ENCODE peak calls at places on chromosomes 6 and 20, in seven cellular contexts. T is mucosa of descending colon, W is heart right ventricle, H is endothelial cell of umbilical vein, R is BE2C, L is adrenal gland, F is heart left ventricle. X is an unnamed sample.

GRCh38 chr6:111361648-111362047 is 121.4 kb downstream of the REV3L start:
- DNase-seq in H (peak; percentile 46), F (no peak), L (peak; percentile 63), R (peak; percentile 58), T (peak; percentile 37), W (peak; percentile 38), X (peak; percentile 79)

GRCh38 chr20:41340327-41341055 is at the start of gene LPIN3:
- DNase-seq in H (peak; percentile 47), T (peak; percentile 96), R (peak; percentile 91), F (peak; percentile 91), W (peak; percentile 89), L (peak; percentile 91), X (peak; percentile 93)

GRCh38 chr6:140857734-140858380 is 1274.9 kb upstream of the GJE1 start:
- DNase-seq in F (no peak), R (no peak), L (no peak), T (no peak), H (peak; percentile 89), W (no peak), X (peak; percentile 77)

GRCh38 chr6:144248470-144249301 is 36.4 kb upstream of the UTRN start:
- DNase-seq in T (no peak), H (no peak), F (no peak), R (no peak), L (no peak), W (no peak), X (peak; percentile 92)

GRCh38 chr20:46978871-46979536 is 84.4 kb downstream of the EYA2 start:
- DNase-seq in F (no peak), H (no peak), W (no peak), R (no peak), T (no peak), L (no peak), X (no peak)

GRCh38 chr6:90411292-90411781 is 114.7 kb upstream of the BACH2 start:
- DNase-seq in R (no peak), L (no peak), T (no peak), H (no peak), F (no peak), W (no peak), X (no peak)

GRCh38 chr6:12356983-12357972 is 67.1 kb downstream of the EDN1 start:
- DNase-seq in L (no peak), W (no peak), R (no peak), H (no peak), T (no peak), F (no peak), X (peak; percentile 69)

GRCh38 chr20:24949756-24950127 is 673 bp downstream of the CST7 start:
- DNase-seq in T (no peak), R (no peak), F (no peak), L (no peak), H (no peak), W (no peak), X (no peak)

GRCh38 chr6:33126101-33126714 is 50.4 kb downstream of the HLA-DPB1 start:
- DNase-seq in L (peak; percentile 87), W (peak; percentile 71), H (peak; percentile 45), F (peak; percentile 52), R (peak; percentile 86), T (peak; percentile 92), X (peak; percentile 81)

GRCh38 chr20:49397525-49397924 is 84.9 kb downstream of the KCNB1 start:
- DNase-seq in L (no peak), F (no peak), H (no peak), W (no peak), R (no peak), T (no peak), X (peak; percentile 88)

GRCh38 chr20:20890751-20891150 is 178.3 kb upstream of the RALGAPA2 start:
- DNase-seq in T (no peak), F (no peak), H (no peak), R (no peak), W (no peak), L (no peak), X (no peak)

GRCh38 chr6:88908598-88909548 is 54.5 kb downstream of the RNGTT start:
- DNase-seq in F (no peak), R (no peak), H (no peak), T (peak; percentile 8), W (no peak), L (no peak), X (no peak)

GRCh38 chr6:50712291-50712690 is 1.0 kb upstream of the TFAP2D start:
- DNase-seq in F (no peak), W (no peak), H (no peak), R (no peak), T (no peak), L (no peak), X (no peak)
- H3K4me1 ChIP-seq in F (no peaks in the 10 kb centered on the region), W (no peaks in the 10 kb centered on the region), H (no peaks in the 10 kb centered on the region), R (no peaks in the 10 kb centered on the region), T (no peaks in the 10 kb centered on the region), L (no peaks in the 10 kb centered on the region), X (no peaks in the 10 kb centered on the region)

DNA sequence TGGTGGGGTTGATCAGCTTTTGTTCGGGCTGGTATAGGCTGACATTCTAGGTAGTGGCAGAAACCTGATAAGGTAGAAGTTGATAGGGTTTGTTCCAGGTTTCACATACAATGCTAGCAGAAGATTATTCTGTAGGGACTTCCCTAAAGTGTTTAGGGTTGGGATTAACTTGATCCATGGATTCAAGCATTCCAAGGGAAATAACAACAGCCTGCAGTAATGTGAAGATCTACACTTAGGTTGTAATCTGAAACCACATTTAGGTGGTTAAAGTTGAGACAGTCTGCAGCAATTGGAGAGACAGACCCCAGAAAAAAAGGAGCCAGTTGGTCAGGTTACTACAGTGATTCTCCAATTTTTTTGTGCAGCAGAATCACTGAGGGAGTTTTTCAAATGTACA is 56.1 kb downstream of the GJA1 start:
- DNase-seq in L (no peak), T (no peak), R (no peak), W (no peak), F (no peak), H (no peak), X (no peak)
- H3K4me1 ChIP-seq in L (no peaks in the 10 kb centered on the region), T (no peaks in the 10 kb centered on the region), R (no peaks in the 10 kb centered on the region), W (no peaks in the 10 kb centered on the region), F (no peaks in the 10 kb centered on the region), H (no peaks in the 10 kb centered on the region), X (no peaks in the 10 kb centered on the region)

DNA sequence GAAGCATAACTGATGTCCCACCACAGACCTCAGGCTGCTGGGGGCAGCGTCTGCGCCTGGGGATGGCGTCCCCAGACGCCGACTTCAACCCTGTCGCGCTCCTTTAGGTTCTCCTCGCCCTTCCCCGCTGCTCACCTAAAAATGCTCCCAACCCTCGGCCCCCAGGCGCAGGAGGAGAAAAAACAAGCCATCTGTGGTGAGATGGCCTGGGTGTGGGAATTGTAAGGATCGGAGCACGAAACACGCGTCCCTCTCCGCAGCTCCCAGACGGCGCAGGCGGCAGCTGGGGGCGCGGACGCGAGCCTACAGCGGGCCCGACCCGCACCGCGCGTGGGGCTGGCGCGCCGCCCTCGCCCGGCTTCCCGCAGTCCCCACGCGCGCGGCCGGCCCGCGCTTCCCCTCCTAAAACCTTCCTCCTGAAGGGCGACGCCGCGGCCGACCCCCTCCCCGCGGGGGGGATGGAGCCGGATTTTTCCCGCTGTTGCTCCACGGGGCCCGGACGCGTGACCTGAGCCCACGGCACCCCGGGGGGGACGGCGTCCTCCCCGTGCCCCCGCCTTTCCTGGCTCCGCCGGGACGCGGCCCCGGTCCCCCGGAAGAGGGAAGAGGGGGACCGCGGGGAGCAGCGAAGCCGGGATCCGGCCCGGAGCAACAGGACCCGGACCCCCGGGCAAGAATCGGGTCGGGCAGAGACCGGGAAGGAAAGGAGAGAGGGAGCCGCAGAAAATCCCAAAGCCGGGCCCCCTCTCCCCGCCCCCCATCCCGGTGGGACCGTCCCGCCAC is 609 bp downstream of the EPB41L2 start:
- DNase-seq in W (peak; percentile 40), F (peak; percentile 54), H (peak; percentile 26), R (peak; percentile 13), L (no peak), T (no peak), X (peak; percentile 73)
- H3K4me1 ChIP-seq in W (peaks cover 36% of the 10 kb centered on the region), F (peaks cover 12% of the 10 kb centered on the region), H (peaks cover 10% of the 10 kb centered on the region), R (no peaks in the 10 kb centered on the region), L (peaks cover 6% of the 10 kb centered on the region), T (peaks cover 5% of the 10 kb centered on the region), X (peaks cover 26% of the 10 kb centered on the region)

GRCh38 chr6:22025468-22026159 is 271.2 kb downstream of the PRL start:
- DNase-seq in R (peak; percentile 43), H (peak; percentile 95), F (no peak), L (peak; percentile 79), T (no peak), W (peak; percentile 16), X (peak; percentile 48)
- H3K4me1 ChIP-seq in R (peaks cover 9% of the 10 kb centered on the region), H (peaks cover 16% of the 10 kb centered on the region), F (peaks cover 28% of the 10 kb centered on the region), L (peaks cover 18% of the 10 kb centered on the region), T (no peaks in the 10 kb centered on the region), W (peaks cover 57% of the 10 kb centered on the region), X (peaks cover 6% of the 10 kb centered on the region)

GRCh38 chr20:62119101-62119500 is 3.2 kb upstream of the LSM14B start:
- DNase-seq in F (no peak), H (no peak), W (no peak), R (no peak), T (no peak), L (no peak), X (no peak)
- H3K4me1 ChIP-seq in F (peaks cover 19% of the 10 kb centered on the region), H (peaks cover 9% of the 10 kb centered on the region), W (peaks cover 32% of the 10 kb centered on the region), R (peaks cover 1% of the 10 kb centered on the region), T (peaks cover 11% of the 10 kb centered on the region), L (peaks cover 10% of the 10 kb centered on the region), X (peaks cover 9% of the 10 kb centered on the region)

GRCh38 chr6:37915463-37915862 is 95.9 kb downstream of the ZFAND3 start:
- DNase-seq in L (no peak), H (no peak), W (no peak), R (no peak), T (no peak), F (no peak), X (no peak)
- H3K4me1 ChIP-seq in L (peaks cover 8% of the 10 kb centered on the region), H (no peaks in the 10 kb centered on the region), W (peaks cover 43% of the 10 kb centered on the region), R (no peaks in the 10 kb centered on the region), T (peaks cover 7% of the 10 kb centered on the region), F (peaks cover 5% of the 10 kb centered on the region), X (peaks cover 28% of the 10 kb centered on the region)

GRCh38 chr6:1612386-1612893 is 2.7 kb downstream of the FOXC1 start:
- DNase-seq in T (no peak), H (peak; percentile 48), W (no peak), R (no peak), L (no peak), F (no peak), X (no peak)

GRCh38 chr6:1613631-1614447 is 4.1 kb downstream of the FOXC1 start:
- DNase-seq in F (peak; percentile 43), L (no peak), R (peak; percentile 45), T (no peak), W (no peak), H (peak; percentile 64), X (peak; percentile 54)

GRCh38 chr6:1611572-1612385 is 2.1 kb downstream of the FOXC1 start:
- DNase-seq in F (no peak), H (peak; percentile 52), W (no peak), T (no peak), L (no peak), R (peak; percentile 37), X (peak; percentile 60)

GRCh38 chr6:1614448-1614766 is 4.7 kb downstream of the FOXC1 start:
- DNase-seq in W (no peak), L (no peak), R (no peak), H (no peak), T (no peak), F (no peak), X (no peak)

DNA sequence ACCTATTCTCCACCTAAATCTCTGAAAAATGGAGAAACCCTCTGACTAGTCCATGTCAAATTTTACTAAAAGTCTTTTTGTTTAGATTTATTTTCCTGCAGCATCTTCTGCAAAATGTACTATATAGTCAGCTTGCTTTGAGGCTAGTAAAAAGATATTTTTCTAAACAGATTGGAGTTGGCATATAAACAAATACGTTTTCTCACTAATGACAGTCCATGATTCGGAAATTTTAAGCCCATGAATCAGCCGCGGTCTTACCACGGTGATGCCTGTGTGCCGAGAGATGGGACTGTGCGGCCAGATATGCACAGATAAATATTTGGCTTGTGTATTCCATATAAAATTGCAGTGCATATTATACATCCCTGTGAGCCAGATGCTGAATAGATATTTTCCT is 3.2 kb downstream of the FOXC1 start:
- DNase-seq in W (no peak), F (no peak), L (no peak), R (no peak), T (no peak), H (peak; percentile 61), X (peak; percentile 84)
- H3K4me1 ChIP-seq in W (peaks cover 52% of the 10 kb centered on the region), F (no peaks in the 10 kb centered on the region), L (peaks cover 10% of the 10 kb centered on the region), R (peaks cover 6% of the 10 kb centered on the region), T (peaks cover 40% of the 10 kb centered on the region), H (peaks cover 26% of the 10 kb centered on the region), X (peaks cover 6% of the 10 kb centered on the region)

GRCh38 chr20:36830791-36831691 is 44.9 kb upstream of the TLDC2 start:
- DNase-seq in T (no peak), H (peak; percentile 89), R (no peak), W (peak; percentile 80), L (peak; percentile 86), F (peak; percentile 77), X (peak; percentile 80)
- H3K4me1 ChIP-seq in T (peaks cover 11% of the 10 kb centered on the region), H (peaks cover 35% of the 10 kb centered on the region), R (peaks cover 9% of the 10 kb centered on the region), W (peaks cover 59% of the 10 kb centered on the region), L (peaks cover 83% of the 10 kb centered on the region), F (peaks cover 64% of the 10 kb centered on the region), X (peaks cover 36% of the 10 kb centered on the region)